ENCODE peak calls at places on chromosomes 12 and 14, in ten cellular contexts. One of them, this sample, is unnamed.

GRCh38 chr12:55720071-55720564 is at the start of gene RDH5:
- DNase-seq in astrocyte of the cerebellum: no peak
- DNase-seq in CD8-positive, alpha-beta T cell: no peak
- DNase-seq in AG04450: no peak
- DNase-seq in epithelial cell of esophagus: peak
- DNase-seq in fibroblast of the aortic adventitia: peak
- DNase-seq in cardiac muscle cell: no peak
- DNase-seq in K562: no peak
- DNase-seq in MM.1S: no peak
- DNase-seq in body of pancreas: peak
- DNase-seq in this sample: peak

GRCh38 chr12:117685115-117685926 is 283.5 kb downstream of the KSR2 start:
- DNase-seq in AG04450: no peak
- DNase-seq in epithelial cell of esophagus: no peak
- DNase-seq in astrocyte of the cerebellum: peak
- DNase-seq in cardiac muscle cell: peak
- DNase-seq in body of pancreas: peak
- DNase-seq in CD8-positive, alpha-beta T cell: no peak
- DNase-seq in K562: peak
- DNase-seq in fibroblast of the aortic adventitia: no peak
- DNase-seq in MM.1S: no peak
- DNase-seq in this sample: peak

GRCh38 chr12:48334807-48335206 is 15.9 kb downstream of the ZNF641 start:
- DNase-seq in fibroblast of the aortic adventitia: no peak
- DNase-seq in body of pancreas: no peak
- DNase-seq in epithelial cell of esophagus: no peak
- DNase-seq in AG04450: no peak
- DNase-seq in K562: no peak
- DNase-seq in astrocyte of the cerebellum: no peak
- DNase-seq in cardiac muscle cell: no peak
- DNase-seq in MM.1S: no peak
- DNase-seq in CD8-positive, alpha-beta T cell: no peak
- DNase-seq in this sample: no peak

GRCh38 chr14:91405724-91406435 is 11.7 kb downstream of the CCDC88C start:
- DNase-seq in cardiac muscle cell: no peak
- DNase-seq in epithelial cell of esophagus: no peak
- DNase-seq in AG04450: no peak
- DNase-seq in body of pancreas: no peak
- DNase-seq in fibroblast of the aortic adventitia: no peak
- DNase-seq in K562: no peak
- DNase-seq in CD8-positive, alpha-beta T cell: no peak
- DNase-seq in MM.1S: no peak
- DNase-seq in astrocyte of the cerebellum: no peak
- DNase-seq in this sample: no peak

GRCh38 chr12:104505095-104505819 is 48.5 kb downstream of the CHST11 start:
- DNase-seq in epithelial cell of esophagus: no peak
- DNase-seq in CD8-positive, alpha-beta T cell: no peak
- DNase-seq in AG04450: no peak
- DNase-seq in fibroblast of the aortic adventitia: no peak
- DNase-seq in K562: no peak
- DNase-seq in body of pancreas: no peak
- DNase-seq in MM.1S: no peak
- DNase-seq in cardiac muscle cell: peak
- DNase-seq in astrocyte of the cerebellum: no peak
- DNase-seq in this sample: no peak

GRCh38 chr12:124764870-124765570 is 98.6 kb downstream of the SCARB1 start:
- DNase-seq in epithelial cell of esophagus: peak
- DNase-seq in MM.1S: no peak
- DNase-seq in fibroblast of the aortic adventitia: peak
- DNase-seq in AG04450: peak
- DNase-seq in K562: no peak
- DNase-seq in astrocyte of the cerebellum: peak
- DNase-seq in cardiac muscle cell: no peak
- DNase-seq in CD8-positive, alpha-beta T cell: no peak
- DNase-seq in body of pancreas: no peak
- DNase-seq in this sample: peak

GRCh38 chr14:77459072-77459723 is 1.3 kb downstream of the AHSA1 start:
- DNase-seq in CD8-positive, alpha-beta T cell: peak
- DNase-seq in fibroblast of the aortic adventitia: peak
- DNase-seq in cardiac muscle cell: peak
- DNase-seq in K562: peak
- DNase-seq in body of pancreas: peak
- DNase-seq in epithelial cell of esophagus: peak
- DNase-seq in MM.1S: peak
- DNase-seq in astrocyte of the cerebellum: peak
- DNase-seq in AG04450: peak
- DNase-seq in this sample: peak

GRCh38 chr12:113066806-113067400 is 10.4 kb downstream of the DTX1 start:
- DNase-seq in astrocyte of the cerebellum: no peak
- DNase-seq in fibroblast of the aortic adventitia: no peak
- DNase-seq in MM.1S: no peak
- DNase-seq in cardiac muscle cell: no peak
- DNase-seq in CD8-positive, alpha-beta T cell: no peak
- DNase-seq in K562: no peak
- DNase-seq in epithelial cell of esophagus: no peak
- DNase-seq in AG04450: no peak
- DNase-seq in body of pancreas: no peak
- DNase-seq in this sample: no peak

GRCh38 chr12:64706366-64706765 is 52.8 kb downstream of the GNS start:
- DNase-seq in MM.1S: no peak
- DNase-seq in fibroblast of the aortic adventitia: peak
- DNase-seq in body of pancreas: no peak
- DNase-seq in K562: no peak
- DNase-seq in CD8-positive, alpha-beta T cell: no peak
- DNase-seq in epithelial cell of esophagus: no peak
- DNase-seq in AG04450: no peak
- DNase-seq in cardiac muscle cell: no peak
- DNase-seq in astrocyte of the cerebellum: no peak
- DNase-seq in this sample: no peak

GRCh38 chr12:129696952-129697351 is 206.9 kb downstream of the TMEM132D start:
- DNase-seq in cardiac muscle cell: no peak
- DNase-seq in body of pancreas: no peak
- DNase-seq in K562: no peak
- DNase-seq in epithelial cell of esophagus: no peak
- DNase-seq in astrocyte of the cerebellum: peak
- DNase-seq in fibroblast of the aortic adventitia: no peak
- DNase-seq in CD8-positive, alpha-beta T cell: no peak
- DNase-seq in AG04450: no peak
- DNase-seq in MM.1S: no peak
- DNase-seq in this sample: peak

GRCh38 chr14:76699209-76699608 is 62.1 kb upstream of the VASH1 start:
- DNase-seq in CD8-positive, alpha-beta T cell: no peak
- DNase-seq in K562: no peak
- DNase-seq in fibroblast of the aortic adventitia: no peak
- DNase-seq in cardiac muscle cell: no peak
- DNase-seq in MM.1S: no peak
- DNase-seq in AG04450: no peak
- DNase-seq in epithelial cell of esophagus: no peak
- DNase-seq in body of pancreas: no peak
- DNase-seq in astrocyte of the cerebellum: no peak
- DNase-seq in this sample: no peak

GRCh38 chr12:115296613-115297012 is 612.6 kb upstream of the TBX3 start:
- DNase-seq in CD8-positive, alpha-beta T cell: no peak
- DNase-seq in K562: no peak
- DNase-seq in fibroblast of the aortic adventitia: no peak
- DNase-seq in MM.1S: no peak
- DNase-seq in AG04450: no peak
- DNase-seq in astrocyte of the cerebellum: no peak
- DNase-seq in cardiac muscle cell: no peak
- DNase-seq in body of pancreas: no peak
- DNase-seq in epithelial cell of esophagus: peak
- DNase-seq in this sample: no peak

GRCh38 chr14:52974406-52974805 is 23.6 kb upstream of the FERMT2 start:
- DNase-seq in body of pancreas: no peak
- DNase-seq in MM.1S: no peak
- DNase-seq in K562: no peak
- DNase-seq in astrocyte of the cerebellum: no peak
- DNase-seq in cardiac muscle cell: no peak
- DNase-seq in fibroblast of the aortic adventitia: no peak
- DNase-seq in epithelial cell of esophagus: peak
- DNase-seq in CD8-positive, alpha-beta T cell: no peak
- DNase-seq in AG04450: no peak
- DNase-seq in this sample: no peak

GRCh38 chr14:76810953-76811400 is 1.7 kb downstream of the ANGEL1 start:
- DNase-seq in CD8-positive, alpha-beta T cell: no peak
- DNase-seq in epithelial cell of esophagus: peak
- DNase-seq in K562: peak
- DNase-seq in cardiac muscle cell: peak
- DNase-seq in body of pancreas: no peak
- DNase-seq in astrocyte of the cerebellum: no peak
- DNase-seq in MM.1S: peak
- DNase-seq in AG04450: no peak
- DNase-seq in fibroblast of the aortic adventitia: peak
- DNase-seq in this sample: peak

GRCh38 chr12:10405294-10405693 is 4.3 kb downstream of the KLRC4 start:
- DNase-seq in cardiac muscle cell: no peak
- DNase-seq in AG04450: no peak
- DNase-seq in K562: no peak
- DNase-seq in body of pancreas: no peak
- DNase-seq in astrocyte of the cerebellum: no peak
- DNase-seq in CD8-positive, alpha-beta T cell: no peak
- DNase-seq in MM.1S: no peak
- DNase-seq in epithelial cell of esophagus: peak
- DNase-seq in fibroblast of the aortic adventitia: no peak
- DNase-seq in this sample: no peak

GRCh38 chr12:50055831-50056628 is 1.4 kb upstream of the ASIC1 start:
- DNase-seq in astrocyte of the cerebellum: no peak
- DNase-seq in K562: peak
- DNase-seq in fibroblast of the aortic adventitia: peak
- DNase-seq in epithelial cell of esophagus: peak
- DNase-seq in AG04450: no peak
- DNase-seq in cardiac muscle cell: peak
- DNase-seq in CD8-positive, alpha-beta T cell: peak
- DNase-seq in MM.1S: peak
- DNase-seq in body of pancreas: peak
- DNase-seq in this sample: peak
- H3K4me3 ChIP-seq in astrocyte of the cerebellum: no peak
- H3K4me3 ChIP-seq in K562: no peak
- H3K4me3 ChIP-seq in fibroblast of the aortic adventitia: no peak
- H3K4me3 ChIP-seq in epithelial cell of esophagus: peak
- H3K4me3 ChIP-seq in AG04450: no peak
- H3K4me3 ChIP-seq in cardiac muscle cell: no peak
- H3K4me3 ChIP-seq in CD8-positive, alpha-beta T cell: no peak
- H3K4me3 ChIP-seq in MM.1S: no peak
- H3K4me3 ChIP-seq in body of pancreas: no peak
- H3K4me3 ChIP-seq in this sample: peak

GRCh38 chr14:103749860-103750259 is 34.2 kb downstream of the ZFYVE21 start:
- DNase-seq in K562: no peak
- DNase-seq in astrocyte of the cerebellum: no peak
- DNase-seq in CD8-positive, alpha-beta T cell: no peak
- DNase-seq in MM.1S: no peak
- DNase-seq in body of pancreas: no peak
- DNase-seq in fibroblast of the aortic adventitia: no peak
- DNase-seq in cardiac muscle cell: no peak
- DNase-seq in epithelial cell of esophagus: no peak
- DNase-seq in AG04450: no peak
- DNase-seq in this sample: no peak
- TF ChIP-seq CTCF in K562: no peak
- TF ChIP-seq CTCF in astrocyte of the cerebellum: peak
- TF ChIP-seq CTCF in CD8-positive, alpha-beta T cell: no peak
- TF ChIP-seq CTCF in MM.1S: no peak
- TF ChIP-seq CTCF in body of pancreas: no peak
- TF ChIP-seq CTCF in fibroblast of the aortic adventitia: no peak
- TF ChIP-seq CTCF in cardiac muscle cell: no peak
- TF ChIP-seq CTCF in epithelial cell of esophagus: no peak
- TF ChIP-seq CTCF in AG04450: no peak
- TF ChIP-seq CTCF in this sample: no peak

DNA sequence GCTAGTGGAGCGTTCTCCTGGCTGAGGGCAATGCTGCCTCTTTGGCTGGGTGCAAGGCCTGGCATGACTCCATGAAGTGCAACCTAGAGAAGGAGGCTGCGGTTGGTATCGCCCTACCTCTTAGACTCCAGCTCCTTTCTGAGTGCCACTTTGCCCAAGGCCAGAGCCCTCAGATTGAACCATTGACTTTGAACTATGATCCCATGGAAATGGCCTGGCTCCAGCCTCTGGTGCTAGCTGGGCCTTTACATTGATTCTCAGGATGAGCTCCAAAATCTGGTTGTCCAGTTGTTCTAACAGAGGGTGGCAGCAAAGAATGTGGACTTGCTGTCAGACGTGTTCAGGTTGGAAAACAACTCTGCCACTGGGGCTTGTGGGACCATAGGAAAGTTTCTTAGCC is 16.1 kb upstream of the SMOC1 start:
- DNase-seq in MM.1S: no peak
- DNase-seq in astrocyte of the cerebellum: no peak
- DNase-seq in fibroblast of the aortic adventitia: no peak
- DNase-seq in AG04450: no peak
- DNase-seq in epithelial cell of esophagus: no peak
- DNase-seq in CD8-positive, alpha-beta T cell: no peak
- DNase-seq in cardiac muscle cell: no peak
- DNase-seq in K562: no peak
- DNase-seq in body of pancreas: no peak
- DNase-seq in this sample: no peak
- H3K4me3 ChIP-seq in MM.1S: no peak
- H3K4me3 ChIP-seq in astrocyte of the cerebellum: no peak
- H3K4me3 ChIP-seq in fibroblast of the aortic adventitia: no peak
- H3K4me3 ChIP-seq in AG04450: no peak
- H3K4me3 ChIP-seq in epithelial cell of esophagus: no peak
- H3K4me3 ChIP-seq in CD8-positive, alpha-beta T cell: no peak
- H3K4me3 ChIP-seq in cardiac muscle cell: no peak
- H3K4me3 ChIP-seq in K562: no peak
- H3K4me3 ChIP-seq in body of pancreas: no peak
- H3K4me3 ChIP-seq in this sample: no peak

DNA sequence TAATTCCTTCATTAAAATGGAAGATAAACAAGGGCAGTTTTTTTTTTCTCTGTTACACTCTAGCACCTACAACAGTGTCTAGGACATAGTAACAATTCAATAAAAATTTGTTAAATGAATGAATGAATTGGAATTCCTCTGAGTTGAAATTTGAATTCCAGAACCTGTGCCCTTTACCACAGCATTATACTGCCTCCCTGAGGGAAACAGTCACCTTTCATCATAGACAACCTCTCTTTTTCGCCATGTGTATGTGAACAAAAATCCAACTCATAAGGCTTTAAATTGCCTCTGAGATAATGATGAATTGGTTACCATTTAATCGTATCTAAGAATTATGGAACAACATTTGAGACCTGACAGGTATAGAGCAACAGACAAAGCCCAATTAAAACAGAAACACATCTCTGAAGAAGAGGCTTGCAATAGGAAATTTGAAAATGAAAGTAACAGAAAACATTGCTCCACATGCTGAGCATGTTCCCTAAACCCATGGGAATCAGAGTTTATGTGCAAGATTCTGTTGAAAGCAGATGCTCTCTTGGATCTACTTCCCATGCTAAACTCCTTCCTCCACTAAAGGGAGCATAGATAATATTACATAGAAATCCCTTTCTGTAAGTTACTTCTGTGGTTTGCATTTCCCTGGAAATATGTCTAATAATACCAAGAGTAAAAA is 657.8 kb downstream of the GALC start:
- DNase-seq in cardiac muscle cell: no peak
- DNase-seq in fibroblast of the aortic adventitia: peak
- DNase-seq in body of pancreas: no peak
- DNase-seq in AG04450: no peak
- DNase-seq in MM.1S: no peak
- DNase-seq in astrocyte of the cerebellum: no peak
- DNase-seq in K562: no peak
- DNase-seq in CD8-positive, alpha-beta T cell: no peak
- DNase-seq in epithelial cell of esophagus: peak
- DNase-seq in this sample: peak
- TF ChIP-seq CTCF in cardiac muscle cell: no peak
- TF ChIP-seq CTCF in fibroblast of the aortic adventitia: no peak
- TF ChIP-seq CTCF in body of pancreas: peak
- TF ChIP-seq CTCF in AG04450: no peak
- TF ChIP-seq CTCF in MM.1S: peak
- TF ChIP-seq CTCF in astrocyte of the cerebellum: peak
- TF ChIP-seq CTCF in K562: no peak
- TF ChIP-seq CTCF in CD8-positive, alpha-beta T cell: no peak
- TF ChIP-seq CTCF in epithelial cell of esophagus: peak
- TF ChIP-seq CTCF in this sample: peak

This sample was measured in AG10803.